ENCODE peak calls at places on chromosomes 4 and X, in seven cellular contexts. Z is aorta, D is tibial artery, W is upper lobe of left lung, K is stomach, F is Panc1, T is left lung. O is an unnamed sample. For H3K27me3, the result is how much of the 10 kb centered on the place peaks cover.

GRCh38 chrX:78619829-78620228 is 39.3 kb downstream of the RTL3 start:
- DNase-seq in F (no peak), W (peak), D (no peak), K (no peak), T (peak), Z (no peak), O (no peak)

GRCh38 chr4:69718376-69719293 is 41.8 kb downstream of the SULT1B1 start:
- DNase-seq in W (no peak), F (no peak), T (no peak), K (no peak), D (no peak), Z (no peak), O (no peak)

GRCh38 chrX:79330022-79330421 is 37.1 kb downstream of the ITM2A start:
- DNase-seq in K (no peak), F (no peak), D (no peak), T (no peak), Z (no peak), W (no peak), O (no peak)

GRCh38 chr4:75135068-75135825 is 202.3 kb downstream of the PARM1 start:
- DNase-seq in W (no peak), K (no peak), Z (no peak), D (no peak), F (no peak), T (no peak), O (no peak)

GRCh38 chr4:10336471-10336870 is 120.8 kb downstream of the ZNF518B start:
- DNase-seq in T (no peak), F (no peak), W (no peak), Z (no peak), D (no peak), K (no peak), O (no peak)

GRCh38 chrX:75892749-75893148 is 107.7 kb upstream of the MAGEE2 start:
- DNase-seq in F (no peak), Z (no peak), W (no peak), T (no peak), D (no peak), K (no peak), O (no peak)

GRCh38 chrX:106481341-106481740 is 130.4 kb upstream of the RADX start:
- DNase-seq in Z (no peak), T (no peak), F (peak), D (peak), K (peak), W (peak), O (no peak)

GRCh38 chr4:60683357-60683756 is 516.8 kb upstream of the ADGRL3 start:
- DNase-seq in T (no peak), K (no peak), W (no peak), D (no peak), F (no peak), Z (no peak), O (no peak)

GRCh38 chr4:1981251-1982055 is 27.3 kb downstream of the NELFA start:
- DNase-seq in F (no peak), D (no peak), K (peak), T (peak), Z (no peak), W (peak), O (no peak)

GRCh38 chr4:6906046-6906445 is 3.6 kb upstream of the TBC1D14 start:
- DNase-seq in T (peak), K (peak), Z (no peak), W (no peak), D (no peak), F (no peak), O (no peak)

GRCh38 chrX:4277122-4277521 is 563.7 kb upstream of the PRKX start:
- DNase-seq in W (no peak), K (no peak), T (no peak), F (no peak), Z (no peak), D (no peak), O (no peak)

GRCh38 chr4:38930199-38930598 is 62.6 kb downstream of the FAM114A1 start:
- DNase-seq in T (no peak), W (no peak), D (no peak), Z (no peak), K (no peak), F (no peak), O (no peak)

GRCh38 chr4:137749466-137749865 is 217.2 kb upstream of the PCDH18 start:
- DNase-seq in K (no peak), D (no peak), F (no peak), T (no peak), Z (no peak), W (no peak), O (no peak)

GRCh38 chrX:3717742-3718420 is 4.4 kb upstream of the PRKX start:
- DNase-seq in K (no peak), W (no peak), F (no peak), Z (no peak), D (no peak), T (no peak), O (no peak)

GRCh38 chr4:18051281-18051680 is 29.7 kb upstream of the LCORL start:
- DNase-seq in W (no peak), F (no peak), Z (no peak), D (no peak), T (no peak), K (no peak), O (no peak)

GRCh38 chrX:53681661-53682060 is 4.9 kb downstream of the HUWE1 start:
- DNase-seq in D (no peak), T (no peak), Z (no peak), W (no peak), F (no peak), K (no peak), O (no peak)

GRCh38 chr4:8695237-8696219 is 103.0 kb downstream of the CPZ start:
- DNase-seq in D (no peak), K (peak), T (no peak), F (no peak), Z (no peak), W (peak), O (no peak)

GRCh38 chr4:126526335-126526734 is 1106.4 kb upstream of the INTU start:
- DNase-seq in W (no peak), T (no peak), F (no peak), K (no peak), Z (no peak), D (no peak), O (no peak)

GRCh38 chr4:71148545-71148944 is 155.1 kb downstream of the DCK start:
- DNase-seq in T (no peak), D (no peak), F (no peak), K (no peak), Z (no peak), W (no peak), O (no peak)

GRCh38 chr4:185573651-185574199 is 38.4 kb upstream of the PDLIM3 start:
- DNase-seq in W (no peak), T (no peak), F (no peak), D (no peak), Z (peak), K (no peak), O (peak)

GRCh38 chr4:77172336-77172735 is 15.3 kb downstream of the CCNG2 start:
- DNase-seq in T (no peak), D (no peak), K (no peak), Z (no peak), W (no peak), F (no peak), O (no peak)

GRCh38 chr4:188754372-188755002 is 615.2 kb downstream of the TRIML1 start:
- DNase-seq in T (no peak), D (no peak), F (no peak), K (no peak), W (no peak), Z (peak), O (no peak)

GRCh38 chrX:110036162-110037033 is 33.5 kb downstream of the TMEM164 start:
- DNase-seq in T (no peak), D (no peak), Z (no peak), F (no peak), W (no peak), K (no peak), O (no peak)

GRCh38 chr4:113781439-113782040 is 20.0 kb upstream of the CAMK2D start:
- DNase-seq in D (no peak), T (no peak), K (no peak), F (no peak), W (no peak), Z (no peak), O (no peak)

GRCh38 chr4:102339018-102339417 is 6.3 kb downstream of the SLC39A8 start:
- DNase-seq in D (no peak), T (no peak), W (no peak), Z (no peak), K (no peak), F (no peak), O (no peak)

GRCh38 chrX:102975016-102975415 is 37.9 kb downstream of the RAB40AL start:
- DNase-seq in W (no peak), Z (no peak), K (no peak), F (no peak), D (no peak), T (no peak), O (no peak)

GRCh38 chrX:56986138-56986537 is 9.2 kb downstream of the SPIN3 start:
- DNase-seq in F (no peak), W (no peak), T (no peak), K (no peak), Z (no peak), D (no peak), O (no peak)

GRCh38 chr4:89829470-89830138 is 7.4 kb downstream of the SNCA start:
- DNase-seq in F (no peak), K (no peak), Z (no peak), T (peak), D (peak), W (peak), O (no peak)

GRCh38 chrX:130091976-130092522 is 18.2 kb downstream of the ELF4 start:
- DNase-seq in Z (no peak), K (peak), F (no peak), W (peak), T (peak), D (peak), O (no peak)

GRCh38 chr4:158906073-158906472 is 137.2 kb downstream of the FNIP2 start:
- DNase-seq in K (no peak), D (no peak), F (no peak), W (no peak), Z (no peak), T (no peak), O (no peak)

GRCh38 chr4:25817059-25817681 is 45.6 kb downstream of the SEL1L3 start:
- DNase-seq in D (no peak), K (no peak), W (no peak), T (no peak), F (no peak), Z (no peak), O (no peak)

GRCh38 chrX:49155243-49155899 is 7.2 kb upstream of the MAGIX start:
- DNase-seq in W (peak), D (peak), F (no peak), K (peak), T (peak), Z (peak), O (no peak)

GRCh38 chr4:17647927-17648326 is 33.5 kb downstream of the MED28 start:
- DNase-seq in Z (no peak), K (no peak), T (no peak), F (no peak), W (no peak), D (no peak), O (no peak)

GRCh38 chrX:8783100-8784098 is 17.8 kb downstream of the FAM9A start:
- DNase-seq in W (peak), T (no peak), F (no peak), Z (no peak), D (no peak), K (no peak), O (peak)
- H3K4me3 ChIP-seq in W (no peak), T (no peak), F (no peak), Z (no peak), D (no peak), K (no peak), O (no peak)

GRCh38 chrX:11789809-11790208 is 31.8 kb downstream of the MSL3 start:
- DNase-seq in K (no peak), Z (no peak), D (no peak), W (no peak), T (no peak), F (no peak), O (no peak)

GRCh38 chrX:11791090-11791489 is 33.1 kb downstream of the MSL3 start:
- DNase-seq in W (no peak), Z (no peak), T (no peak), K (no peak), D (no peak), F (no peak), O (no peak)

GRCh38 chrX:11791537-11791936 is 33.5 kb downstream of the MSL3 start:
- DNase-seq in D (no peak), K (no peak), T (no peak), Z (no peak), F (no peak), W (no peak), O (no peak)

GRCh38 chrX:11792461-11793421 is 34.7 kb downstream of the MSL3 start:
- DNase-seq in T (peak), W (peak), F (no peak), D (no peak), K (peak), Z (no peak), O (no peak)

GRCh38 chrX:11793734-11794133 is 35.7 kb downstream of the MSL3 start:
- DNase-seq in F (no peak), K (no peak), T (no peak), D (no peak), W (no peak), Z (no peak), O (no peak)
- H3K27me3 ChIP-seq in F (under half), K (under half), T (under half), D (under half), W (under half), Z (under half), O (under half)

GRCh38 chr4:11623726-11624037 is 195.0 kb upstream of the HS3ST1 start:
- DNase-seq in Z (no peak), K (peak), W (peak), T (peak), F (no peak), D (no peak), O (no peak)

GRCh38 chr4:11624370-11624769 is 195.7 kb upstream of the HS3ST1 start:
- DNase-seq in T (no peak), Z (no peak), W (no peak), K (no peak), F (no peak), D (no peak), O (no peak)

GRCh38 chr4:11625206-11625605 is 196.5 kb upstream of the HS3ST1 start:
- DNase-seq in Z (no peak), D (no peak), F (no peak), K (no peak), W (no peak), T (no peak), O (no peak)

GRCh38 chr4:11628093-11628725 is 199.5 kb upstream of the HS3ST1 start:
- DNase-seq in T (no peak), D (no peak), K (no peak), Z (no peak), W (no peak), F (no peak), O (no peak)

DNA sequence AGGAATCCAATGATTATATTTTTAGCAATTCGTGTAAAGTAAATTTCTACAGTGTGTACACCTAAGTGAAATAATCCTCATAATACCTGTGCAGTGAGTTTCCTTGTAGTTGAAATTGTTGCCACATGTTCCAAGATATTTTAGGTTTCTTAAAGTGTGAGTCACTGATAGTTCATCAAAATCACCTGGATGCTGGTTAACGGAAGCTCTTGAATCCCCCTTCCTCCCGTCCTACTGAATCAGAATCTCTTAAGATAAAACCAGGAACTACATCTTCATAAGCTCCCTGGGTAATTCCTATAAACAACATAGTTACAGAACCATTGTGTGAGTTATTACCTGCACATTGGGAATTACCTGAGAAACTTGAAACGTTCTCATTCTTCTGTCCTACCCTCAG is 197.4 kb upstream of the HS3ST1 start:
- DNase-seq in F (no peak), T (no peak), D (no peak), W (no peak), Z (no peak), K (no peak), O (no peak)
- H3K27ac ChIP-seq in F (no peak), T (no peak), D (no peak), W (no peak), Z (no peak), K (no peak), O (no peak)

DNA sequence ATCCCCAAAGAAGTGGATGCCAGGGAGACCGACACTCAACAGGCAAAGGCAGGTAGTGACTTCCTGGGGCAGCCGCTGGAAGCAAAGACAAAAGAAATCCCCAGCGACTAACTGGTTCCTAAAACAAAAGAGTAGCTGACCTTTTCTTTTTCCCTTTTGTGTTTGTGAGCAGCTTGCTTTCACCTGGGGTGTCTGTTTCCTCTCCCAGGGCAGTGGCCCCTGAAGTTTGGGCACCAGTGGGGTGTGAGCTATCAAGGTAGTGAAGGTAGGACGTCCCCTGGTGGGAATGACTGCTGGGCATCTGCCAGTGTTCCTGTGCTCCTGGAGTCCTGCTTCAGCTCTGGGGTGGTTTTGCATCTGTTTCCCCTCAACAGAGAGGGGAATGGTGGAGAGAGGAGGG is 41.6 kb upstream of the STIM2 start:
- DNase-seq in Z (no peak), D (no peak), F (no peak), K (no peak), T (no peak), W (no peak), O (peak)
- H3K4me3 ChIP-seq in Z (no peak), D (no peak), F (no peak), K (no peak), T (no peak), W (no peak), O (no peak)